ENCODE peak calls at places on chromosome 5, in ten cellular contexts. A is mucosa of gallbladder; P is right atrium auricular region; S is OCI-M1; R is stimulated activated CD8-positive, alpha-beta memory T cell treated with anti-CD3 and anti-CD28 coated beads, Interleukin-2, amount 100 ng/mL, for 48 hours; K is iris pigment epithelial cell; W is KBM-7; F is astrocyte of the spinal cord; C is NCI-H1417; Q is Right ventricle myocardium superior. T is an unnamed sample.

GRCh38 chr5:145981612-145982571 is 45.5 kb downstream of the SH3RF2 start:
- DNase-seq in A (peak), P (no peak), S (no peak), R (no peak), K (no peak), W (no peak), F (no peak), C (peak), Q (no peak), T (no peak)

GRCh38 chr5:107248065-107248695 is 422.6 kb downstream of the EFNA5 start:
- DNase-seq in A (peak), P (no peak), S (peak), R (peak), K (peak), W (peak), F (peak), C (no peak), Q (peak), T (no peak)

GRCh38 chr5:135375040-135375439 is 24.0 kb downstream of the MACROH2A1 start:
- DNase-seq in A (no peak), P (no peak), S (no peak), R (no peak), K (no peak), W (no peak), F (no peak), C (no peak), Q (no peak), T (no peak)

GRCh38 chr5:144205141-144205551 is 34.5 kb downstream of the KCTD16 start:
- DNase-seq in A (no peak), P (no peak), S (no peak), R (no peak), K (no peak), W (no peak), F (peak), C (peak), Q (peak), T (no peak)

GRCh38 chr5:170638454-170639220 is 134.8 kb downstream of the KCNIP1 start:
- DNase-seq in A (peak), P (no peak), S (peak), R (peak), K (peak), W (peak), F (peak), C (peak), Q (peak), T (no peak)

GRCh38 chr5:7762267-7762666 is 88.7 kb downstream of the CFAP90 start:
- DNase-seq in A (no peak), P (no peak), S (no peak), R (no peak), K (no peak), W (no peak), F (no peak), C (peak), Q (no peak), T (no peak)

GRCh38 chr5:8033261-8033660 is 164.3 kb downstream of the MTRR start:
- DNase-seq in A (peak), P (no peak), S (no peak), R (no peak), K (no peak), W (no peak), F (no peak), C (peak), Q (no peak), T (no peak)

GRCh38 chr5:113574417-113574816 is 60.9 kb downstream of the YTHDC2 start:
- DNase-seq in A (no peak), P (no peak), S (peak), R (no peak), K (peak), W (no peak), F (peak), C (no peak), Q (peak), T (peak)

GRCh38 chr5:65926893-65927292 is 518 bp downstream of the ERBIN start:
- DNase-seq in A (peak), P (no peak), S (peak), R (no peak), K (peak), W (peak), F (peak), C (no peak), Q (no peak), T (no peak)